ENCODE peak calls at places on chromosomes 4 and X, in four cellular contexts. R is neural progenitor cell; M is activated CD8-positive, alpha-beta memory T cell treated with anti-CD3 and anti-CD28 coated beads for 4 hours; T is fibroblast of gingiva. W is an unnamed sample.

GRCh38 chrX:36445576-36445975 is 526.0 kb downstream of the CFAP47 start:
- DNase-seq in M (no peak), R (no peak), T (no peak), W (no peak)

GRCh38 chrX:13658602-13659001 is 5.7 kb downstream of the TCEANC start:
- DNase-seq in M (no peak), T (peak; percentile 26), R (peak; percentile 44), W (peak; percentile 12)

GRCh38 chr4:30538794-30539193 is 181.4 kb upstream of the PCDH7 start:
- DNase-seq in T (no peak), R (no peak), M (no peak), W (no peak)

GRCh38 chr4:142703694-142704309 is 142.3 kb downstream of the INPP4B start:
- DNase-seq in R (no peak), M (no peak), T (no peak), W (no peak)

GRCh38 chr4:185752881-185753280 is 59.1 kb downstream of the SORBS2 start:
- DNase-seq in M (no peak), T (no peak), R (no peak), W (no peak)

GRCh38 chrX:154547245-154548027 is at the start of gene IKBKG:
- DNase-seq in M (peak; percentile 77), R (peak; percentile 90), T (peak; percentile 90), W (peak; percentile 94)

GRCh38 chrX:153897899-153898298 is 6.6 kb upstream of the AVPR2 start:
- DNase-seq in M (no peak), T (no peak), R (no peak), W (no peak)

GRCh38 chr4:18180122-18180521 is 158.6 kb upstream of the LCORL start:
- DNase-seq in T (no peak), R (no peak), M (no peak), W (no peak)

GRCh38 chr4:82842593-82842992 is 44.0 kb upstream of the SCD5 start:
- DNase-seq in T (no peak), M (no peak), R (peak; percentile 15), W (peak; percentile 22)

GRCh38 chrX:148774276-148774675 is 273.9 kb downstream of the AFF2 start:
- DNase-seq in T (no peak), M (no peak), R (no peak), W (no peak)

GRCh38 chr4:25096553-25097443 is 63.5 kb downstream of the SEPSECS start:
- DNase-seq in R (no peak), T (no peak), M (no peak), W (no peak)